ENCODE peak calls at places on chromosomes 6 and 20, in nine cellular contexts. One of them, this sample, is unnamed.

GRCh38 chr6:14799928-14800327 is 445.9 kb upstream of the JARID2 start:
- DNase-seq in adrenal gland: peak; percentile 61
- DNase-seq in HFF-Myc: no peak
- DNase-seq in cardiac muscle cell: peak; percentile 67
- DNase-seq in HFFc6: peak; percentile 66
- DNase-seq in heart left ventricle: peak; percentile 83
- DNase-seq in left ventricle myocardium inferior: peak; percentile 71
- DNase-seq in NB4: peak; percentile 81
- DNase-seq in brain microvascular endothelial cell: peak; percentile 82
- DNase-seq in this sample: no peak

GRCh38 chr20:51985013-51985415 is 182.7 kb upstream of the SALL4 start:
- DNase-seq in adrenal gland: peak; percentile 21
- DNase-seq in HFF-Myc: peak; percentile 92
- DNase-seq in cardiac muscle cell: no peak
- DNase-seq in HFFc6: peak; percentile 96
- DNase-seq in heart left ventricle: peak; percentile 10
- DNase-seq in left ventricle myocardium inferior: no peak
- DNase-seq in NB4: peak; percentile 23
- DNase-seq in brain microvascular endothelial cell: peak; percentile 85
- DNase-seq in this sample: peak; percentile 97

GRCh38 chr6:36340341-36340670 is 3.6 kb upstream of the BNIP5 start:
- DNase-seq in adrenal gland: no peak
- DNase-seq in HFF-Myc: no peak
- DNase-seq in cardiac muscle cell: no peak
- DNase-seq in HFFc6: no peak
- DNase-seq in heart left ventricle: no peak
- DNase-seq in left ventricle myocardium inferior: no peak
- DNase-seq in NB4: no peak
- DNase-seq in brain microvascular endothelial cell: no peak
- DNase-seq in this sample: no peak

GRCh38 chr6:27250277-27250954 is 2.9 kb downstream of the PRSS16 start:
- DNase-seq in adrenal gland: no peak
- DNase-seq in HFF-Myc: no peak
- DNase-seq in cardiac muscle cell: no peak
- DNase-seq in HFFc6: no peak
- DNase-seq in heart left ventricle: no peak
- DNase-seq in left ventricle myocardium inferior: no peak
- DNase-seq in NB4: no peak
- DNase-seq in brain microvascular endothelial cell: no peak
- DNase-seq in this sample: no peak

GRCh38 chr20:38301283-38301682 is 2.7 kb upstream of the BPI start:
- DNase-seq in adrenal gland: no peak
- DNase-seq in HFF-Myc: no peak
- DNase-seq in cardiac muscle cell: no peak
- DNase-seq in HFFc6: no peak
- DNase-seq in heart left ventricle: no peak
- DNase-seq in left ventricle myocardium inferior: no peak
- DNase-seq in NB4: no peak
- DNase-seq in brain microvascular endothelial cell: no peak
- DNase-seq in this sample: no peak

GRCh38 chr6:149059557-149059956 is 258.0 kb upstream of the TAB2 start:
- DNase-seq in adrenal gland: no peak
- DNase-seq in HFF-Myc: no peak
- DNase-seq in cardiac muscle cell: no peak
- DNase-seq in HFFc6: no peak
- DNase-seq in heart left ventricle: no peak
- DNase-seq in left ventricle myocardium inferior: no peak
- DNase-seq in NB4: no peak
- DNase-seq in brain microvascular endothelial cell: no peak
- DNase-seq in this sample: no peak

GRCh38 chr6:52475307-52475706 is 55.2 kb downstream of the EFHC1 start:
- DNase-seq in adrenal gland: no peak
- DNase-seq in HFF-Myc: no peak
- DNase-seq in cardiac muscle cell: no peak
- DNase-seq in HFFc6: no peak
- DNase-seq in heart left ventricle: no peak
- DNase-seq in left ventricle myocardium inferior: no peak
- DNase-seq in NB4: no peak
- DNase-seq in brain microvascular endothelial cell: no peak
- DNase-seq in this sample: no peak

GRCh38 chr20:42945194-42945593 is 244.5 kb downstream of the PTPRT start:
- DNase-seq in adrenal gland: no peak
- DNase-seq in HFF-Myc: no peak
- DNase-seq in cardiac muscle cell: peak; percentile 1
- DNase-seq in HFFc6: no peak
- DNase-seq in heart left ventricle: no peak
- DNase-seq in left ventricle myocardium inferior: no peak
- DNase-seq in NB4: no peak
- DNase-seq in brain microvascular endothelial cell: no peak
- DNase-seq in this sample: no peak

GRCh38 chr20:18137412-18138265 is at the start of the genes KAT14 and PET117:
- DNase-seq in adrenal gland: peak; percentile 90
- DNase-seq in HFF-Myc: peak; percentile 69
- DNase-seq in cardiac muscle cell: peak; percentile 94
- DNase-seq in HFFc6: peak; percentile 89
- DNase-seq in heart left ventricle: peak; percentile 92
- DNase-seq in left ventricle myocardium inferior: peak; percentile 92
- DNase-seq in NB4: peak; percentile 98
- DNase-seq in brain microvascular endothelial cell: peak; percentile 85
- DNase-seq in this sample: peak; percentile 83

GRCh38 chr6:169296622-169297021 is 43.0 kb upstream of the THBS2 start:
- DNase-seq in adrenal gland: no peak
- DNase-seq in HFF-Myc: no peak
- DNase-seq in cardiac muscle cell: no peak
- DNase-seq in HFFc6: no peak
- DNase-seq in heart left ventricle: no peak
- DNase-seq in left ventricle myocardium inferior: no peak
- DNase-seq in NB4: no peak
- DNase-seq in brain microvascular endothelial cell: no peak
- DNase-seq in this sample: no peak

GRCh38 chr6:93418448-93419303 is 683 bp downstream of the EPHA7 start:
- DNase-seq in adrenal gland: peak; percentile 9
- DNase-seq in HFF-Myc: no peak
- DNase-seq in cardiac muscle cell: peak; percentile 86
- DNase-seq in HFFc6: no peak
- DNase-seq in heart left ventricle: peak; percentile 31
- DNase-seq in left ventricle myocardium inferior: peak; percentile 20
- DNase-seq in NB4: no peak
- DNase-seq in brain microvascular endothelial cell: peak; percentile 18
- DNase-seq in this sample: no peak

GRCh38 chr20:48180637-48181036 is 395.4 kb upstream of the SULF2 start:
- DNase-seq in adrenal gland: no peak
- DNase-seq in HFF-Myc: no peak
- DNase-seq in cardiac muscle cell: no peak
- DNase-seq in HFFc6: no peak
- DNase-seq in heart left ventricle: no peak
- DNase-seq in left ventricle myocardium inferior: no peak
- DNase-seq in NB4: no peak
- DNase-seq in brain microvascular endothelial cell: no peak
- DNase-seq in this sample: no peak

GRCh38 chr6:90195094-90195793 is 101.4 kb downstream of the BACH2 start:
- DNase-seq in adrenal gland: no peak
- DNase-seq in HFF-Myc: no peak
- DNase-seq in cardiac muscle cell: no peak
- DNase-seq in HFFc6: no peak
- DNase-seq in heart left ventricle: no peak
- DNase-seq in left ventricle myocardium inferior: no peak
- DNase-seq in NB4: no peak
- DNase-seq in brain microvascular endothelial cell: no peak
- DNase-seq in this sample: no peak
- TF ChIP-seq CTCF in adrenal gland: no peak
- TF ChIP-seq CTCF in HFF-Myc: no peak
- TF ChIP-seq CTCF in cardiac muscle cell: no peak
- TF ChIP-seq CTCF in HFFc6: no peak
- TF ChIP-seq CTCF in heart left ventricle: no peak
- TF ChIP-seq CTCF in left ventricle myocardium inferior: no peak
- TF ChIP-seq CTCF in NB4: no peak
- TF ChIP-seq CTCF in brain microvascular endothelial cell: no peak
- TF ChIP-seq CTCF in this sample: no peak

GRCh38 chr6:105099371-105099770 is 80.4 kb downstream of the POPDC3 start:
- DNase-seq in adrenal gland: no peak
- DNase-seq in HFF-Myc: no peak
- DNase-seq in cardiac muscle cell: no peak
- DNase-seq in HFFc6: no peak
- DNase-seq in heart left ventricle: no peak
- DNase-seq in left ventricle myocardium inferior: no peak
- DNase-seq in NB4: no peak
- DNase-seq in brain microvascular endothelial cell: no peak
- DNase-seq in this sample: no peak

GRCh38 chr6:105091140-105091829 is 88.5 kb downstream of the POPDC3 start:
- DNase-seq in adrenal gland: no peak
- DNase-seq in HFF-Myc: no peak
- DNase-seq in cardiac muscle cell: peak; percentile 17
- DNase-seq in HFFc6: no peak
- DNase-seq in heart left ventricle: no peak
- DNase-seq in left ventricle myocardium inferior: no peak
- DNase-seq in NB4: no peak
- DNase-seq in brain microvascular endothelial cell: no peak
- DNase-seq in this sample: no peak

GRCh38 chr6:105095139-105095538 is 84.7 kb downstream of the POPDC3 start:
- DNase-seq in adrenal gland: no peak
- DNase-seq in HFF-Myc: no peak
- DNase-seq in cardiac muscle cell: no peak
- DNase-seq in HFFc6: no peak
- DNase-seq in heart left ventricle: no peak
- DNase-seq in left ventricle myocardium inferior: no peak
- DNase-seq in NB4: no peak
- DNase-seq in brain microvascular endothelial cell: no peak
- DNase-seq in this sample: no peak

GRCh38 chr6:105097288-105097687 is 82.5 kb downstream of the POPDC3 start:
- DNase-seq in adrenal gland: no peak
- DNase-seq in HFF-Myc: no peak
- DNase-seq in cardiac muscle cell: no peak
- DNase-seq in HFFc6: no peak
- DNase-seq in heart left ventricle: no peak
- DNase-seq in left ventricle myocardium inferior: no peak
- DNase-seq in NB4: no peak
- DNase-seq in brain microvascular endothelial cell: no peak
- DNase-seq in this sample: no peak

DNA sequence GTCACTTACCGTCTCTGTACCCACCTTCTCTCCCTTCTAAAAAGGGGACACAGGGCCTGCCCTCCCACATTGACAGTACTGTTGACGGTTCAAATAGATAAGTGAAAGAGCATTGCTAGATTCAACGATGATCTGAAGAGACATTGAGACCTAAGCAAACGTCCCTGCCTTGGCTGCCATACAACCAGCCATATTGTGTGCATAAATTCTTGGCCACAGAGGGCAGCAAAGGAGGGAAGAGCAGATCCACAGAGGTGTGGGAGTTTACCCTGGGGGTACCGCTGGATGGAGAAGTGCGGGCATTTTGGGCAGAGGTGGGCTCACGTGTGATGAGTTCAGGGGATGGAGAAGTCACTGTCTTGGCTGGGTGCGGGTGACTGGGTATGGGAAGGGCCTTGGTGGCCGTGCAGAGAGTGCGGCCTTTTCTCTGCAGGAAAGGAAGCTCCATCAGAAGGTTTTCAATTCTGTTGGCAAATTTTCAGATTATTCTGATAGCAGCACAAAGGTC is 85.6 kb downstream of the POPDC3 start:
- DNase-seq in adrenal gland: no peak
- DNase-seq in HFF-Myc: no peak
- DNase-seq in cardiac muscle cell: no peak
- DNase-seq in HFFc6: no peak
- DNase-seq in heart left ventricle: no peak
- DNase-seq in left ventricle myocardium inferior: no peak
- DNase-seq in NB4: no peak
- DNase-seq in brain microvascular endothelial cell: no peak
- DNase-seq in this sample: no peak
- TF ChIP-seq CTCF in adrenal gland: no peak
- TF ChIP-seq CTCF in HFF-Myc: no peak
- TF ChIP-seq CTCF in cardiac muscle cell: no peak
- TF ChIP-seq CTCF in HFFc6: no peak
- TF ChIP-seq CTCF in heart left ventricle: no peak
- TF ChIP-seq CTCF in left ventricle myocardium inferior: no peak
- TF ChIP-seq CTCF in NB4: no peak
- TF ChIP-seq CTCF in brain microvascular endothelial cell: no peak
- TF ChIP-seq CTCF in this sample: no peak

DNA sequence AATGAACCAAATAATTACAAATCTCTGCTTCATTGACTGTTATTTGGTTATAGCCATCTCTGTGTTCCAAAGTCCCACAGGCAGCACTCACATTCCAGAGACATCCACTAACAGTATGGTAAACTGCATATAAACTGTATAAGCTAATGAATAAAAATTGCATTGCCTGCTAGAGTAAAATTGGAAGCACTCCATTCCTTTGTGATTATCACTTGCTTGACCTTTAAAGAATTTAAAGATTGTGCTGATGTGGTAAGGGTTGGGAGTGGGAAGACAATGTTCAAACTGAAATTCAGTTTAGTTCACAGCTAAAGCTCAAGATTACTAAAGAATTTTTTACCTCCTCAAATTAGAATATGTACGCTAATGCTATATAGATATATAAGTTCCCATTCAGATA is 31.0 kb upstream of the OSTM1 start:
- DNase-seq in adrenal gland: no peak
- DNase-seq in HFF-Myc: no peak
- DNase-seq in cardiac muscle cell: no peak
- DNase-seq in HFFc6: no peak
- DNase-seq in heart left ventricle: no peak
- DNase-seq in left ventricle myocardium inferior: no peak
- DNase-seq in NB4: no peak
- DNase-seq in brain microvascular endothelial cell: no peak
- DNase-seq in this sample: no peak
- TF ChIP-seq CTCF in adrenal gland: no peak
- TF ChIP-seq CTCF in HFF-Myc: no peak
- TF ChIP-seq CTCF in cardiac muscle cell: no peak
- TF ChIP-seq CTCF in HFFc6: no peak
- TF ChIP-seq CTCF in heart left ventricle: no peak
- TF ChIP-seq CTCF in left ventricle myocardium inferior: no peak
- TF ChIP-seq CTCF in NB4: no peak
- TF ChIP-seq CTCF in brain microvascular endothelial cell: no peak
- TF ChIP-seq CTCF in this sample: no peak

GRCh38 chr6:105793132-105793531 is 293.0 kb upstream of the PRDM1 start:
- DNase-seq in adrenal gland: no peak
- DNase-seq in HFF-Myc: no peak
- DNase-seq in cardiac muscle cell: no peak
- DNase-seq in HFFc6: no peak
- DNase-seq in heart left ventricle: no peak
- DNase-seq in left ventricle myocardium inferior: no peak
- DNase-seq in NB4: peak; percentile 84
- DNase-seq in brain microvascular endothelial cell: no peak
- DNase-seq in this sample: no peak
- TF ChIP-seq CTCF in adrenal gland: no peak
- TF ChIP-seq CTCF in HFF-Myc: peak; percentile 9
- TF ChIP-seq CTCF in cardiac muscle cell: no peak
- TF ChIP-seq CTCF in HFFc6: peak; percentile 49
- TF ChIP-seq CTCF in heart left ventricle: no peak
- TF ChIP-seq CTCF in left ventricle myocardium inferior: no peak
- TF ChIP-seq CTCF in NB4: peak; percentile 32
- TF ChIP-seq CTCF in brain microvascular endothelial cell: peak; percentile 29
- TF ChIP-seq CTCF in this sample: no peak

GRCh38 chr6:31070711-31071197 is 41.6 kb downstream of the C6orf15 start:
- DNase-seq in adrenal gland: peak; percentile 23
- DNase-seq in HFF-Myc: no peak
- DNase-seq in cardiac muscle cell: peak; percentile 85
- DNase-seq in HFFc6: peak; percentile 76
- DNase-seq in heart left ventricle: peak; percentile 18
- DNase-seq in left ventricle myocardium inferior: no peak
- DNase-seq in NB4: peak; percentile 46
- DNase-seq in brain microvascular endothelial cell: peak; percentile 78
- DNase-seq in this sample: peak; percentile 48
- TF ChIP-seq CTCF in adrenal gland: no peak
- TF ChIP-seq CTCF in HFF-Myc: peak; percentile 68
- TF ChIP-seq CTCF in cardiac muscle cell: peak; percentile 78
- TF ChIP-seq CTCF in HFFc6: peak; percentile 74
- TF ChIP-seq CTCF in heart left ventricle: peak; percentile 9
- TF ChIP-seq CTCF in left ventricle myocardium inferior: peak; percentile 62
- TF ChIP-seq CTCF in NB4: peak; percentile 33
- TF ChIP-seq CTCF in brain microvascular endothelial cell: peak; percentile 87
- TF ChIP-seq CTCF in this sample: peak; percentile 75